ENCODE peak calls at places on chromosomes 11 and 22, in four cellular contexts. I is H9, R is H1, V is IMR-90. X is an unnamed sample.
A peak's percentile ranks its signal among the peaks of the same experiment; 100 is the strongest.

GRCh38 chr11:121839821-121840220 is 276.2 kb downstream of the BLID start:
- DNase-seq in V (peak; percentile 57), R (no peak), I (no peak), X (no peak)

GRCh38 chr11:134270250-134270714 is 5.9 kb upstream of the GLB1L3 start:
- DNase-seq in I (peak; percentile 40), R (no peak), V (no peak), X (peak; percentile 84)

GRCh38 chr11:34194576-34195335 is 89.3 kb downstream of the NAT10 start:
- DNase-seq in V (peak; percentile 50), R (no peak), I (peak; percentile 57), X (peak; percentile 63)

GRCh38 chr22:32539631-32540449 is 65.2 kb downstream of the FBXO7 start:
- DNase-seq in I (no peak), V (no peak), R (no peak), X (peak; percentile 82)

GRCh38 chr22:34855471-34855870 is 210.5 kb upstream of the ISX start:
- DNase-seq in V (no peak), R (no peak), I (no peak), X (no peak)

GRCh38 chr11:109490953-109491733 is 69.2 kb downstream of the C11orf87 start:
- DNase-seq in I (no peak), R (no peak), V (peak; percentile 5), X (peak; percentile 6)

GRCh38 chr22:43260818-43261217 is 73.9 kb upstream of the TTLL12 start:
- DNase-seq in I (no peak), R (no peak), V (peak; percentile 18), X (no peak)

GRCh38 chr11:65492637-65493366 is 6.0 kb upstream of the MALAT1 start:
- DNase-seq in I (no peak), V (peak; percentile 89), R (no peak), X (peak; percentile 65)

GRCh38 chr22:30824096-30824495 is 129.4 kb downstream of the OSBP2 start:
- DNase-seq in R (peak; percentile 38), V (no peak), I (no peak), X (no peak)

GRCh38 chr11:29009426-29009825 is 901.2 kb downstream of the METTL15 start:
- DNase-seq in I (no peak), R (no peak), V (no peak), X (no peak)

GRCh38 chr11:118436639-118437045 is 350 bp downstream of the KMT2A start:
- DNase-seq in R (peak; percentile 49), I (peak; percentile 37), V (peak; percentile 21), X (peak; percentile 34)

GRCh38 chr22:42862045-42862734 is 5.1 kb upstream of the ARFGAP3 start:
- DNase-seq in I (no peak), V (peak; percentile 86), R (no peak), X (no peak)

GRCh38 chr22:41184679-41185078 is 20.4 kb upstream of the L3MBTL2 start:
- DNase-seq in I (peak; percentile 84), R (no peak), V (no peak), X (peak; percentile 23)

GRCh38 chr22:19824197-19825015 is 30.3 kb downstream of the GNB1L start:
- DNase-seq in R (peak; percentile 47), I (no peak), V (no peak), X (no peak)

GRCh38 chr11:133905677-133906156 is 51.1 kb downstream of the IGSF9B start:
- DNase-seq in I (no peak), V (no peak), R (no peak), X (no peak)

GRCh38 chr11:45162916-45163879 is 16.8 kb downstream of the PRDM11 start:
- DNase-seq in I (no peak), V (no peak), R (no peak), X (no peak)
- H4K5ac ChIP-seq in I (no peak overlapping the region), V (no peak overlapping the region), R (no peak overlapping the region), X (no peak overlapping the region)

GRCh38 chr11:125802387-125802786 is 14.5 kb downstream of the PATE3 start:
- DNase-seq in I (no peak), V (no peak), R (no peak), X (no peak)
- H4K5ac ChIP-seq in I (no peak overlapping the region), V (no peak overlapping the region), R (no peak overlapping the region), X (no peak overlapping the region)

DNA sequence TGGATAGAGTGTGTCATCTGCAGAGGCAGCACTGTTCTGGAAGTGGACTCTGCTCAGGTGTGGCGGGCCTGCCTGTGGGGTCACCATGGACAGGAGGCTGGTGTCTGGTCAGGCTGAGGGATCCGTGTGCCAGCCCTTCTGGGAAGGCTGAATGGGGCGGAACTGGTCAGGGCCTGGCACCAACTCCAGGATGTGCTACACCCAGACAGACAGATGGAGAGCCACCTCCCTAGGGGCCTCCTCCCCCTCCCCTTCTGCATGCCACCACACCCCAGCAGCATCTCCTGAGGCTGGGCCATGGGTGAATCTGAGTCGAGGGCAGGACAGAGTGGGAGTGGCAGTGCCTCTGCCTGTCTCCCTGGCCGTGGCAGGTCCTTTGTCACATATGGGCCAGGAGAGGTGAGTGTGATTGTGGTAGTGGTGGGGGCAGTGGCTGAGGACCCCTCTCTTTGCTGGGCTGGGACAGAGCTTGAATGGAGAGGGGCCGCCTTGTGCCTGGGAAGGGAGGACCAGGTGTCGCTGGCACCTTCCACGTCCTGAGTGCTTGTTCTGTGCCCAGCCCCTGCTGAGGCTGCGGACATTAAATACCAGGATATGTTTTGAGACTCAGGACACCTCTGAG is 29.1 kb downstream of the ST3GAL4 start:
- DNase-seq in V (no peak), R (no peak), I (no peak), X (no peak)
- H4K5ac ChIP-seq in V (no peak overlapping the region), R (no peak overlapping the region), I (no peak overlapping the region), X (no peak overlapping the region)

DNA sequence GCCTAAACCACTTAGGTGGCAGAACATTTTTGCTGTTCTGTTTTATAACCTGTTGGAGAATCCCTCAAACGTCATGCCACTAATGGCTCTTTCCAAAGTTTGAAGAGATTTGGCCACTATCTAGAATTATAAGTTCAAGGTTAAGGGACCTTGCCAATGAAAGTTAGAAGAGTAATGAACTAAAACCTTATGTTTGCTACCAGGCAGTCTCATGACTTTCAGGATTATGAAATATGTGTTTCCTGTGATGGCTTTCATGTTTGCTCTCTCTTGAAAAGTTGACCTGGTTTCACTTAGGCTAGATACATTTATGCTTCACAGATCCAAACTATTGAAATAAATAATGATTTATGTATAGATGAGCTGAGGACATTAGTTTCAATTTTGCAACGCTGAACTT is 340.0 kb downstream of the LRRC4C start:
- DNase-seq in I (no peak), R (no peak), V (no peak), X (no peak)
- H4K5ac ChIP-seq in I (no peak overlapping the region), R (peak overlapping the region; percentile 24), V (no peak overlapping the region), X (no peak overlapping the region)

GRCh38 chr11:62689421-62690183 is at the start of gene LRRN4CL:
- DNase-seq in R (no peak), V (peak; percentile 86), I (no peak), X (no peak)
- H4K5ac ChIP-seq in R (no peak within 1 kb of the TSS), V (peak within 1 kb of the TSS; percentile 27), I (no peak within 1 kb of the TSS), X (no peak within 1 kb of the TSS)

GRCh38 chr11:72030428-72031045 is 31.8 kb downstream of the IL18BP start:
- DNase-seq in R (no peak), V (no peak), I (no peak), X (no peak)
- H4K5ac ChIP-seq in R (no peak overlapping the region), V (no peak overlapping the region), I (no peak overlapping the region), X (no peak overlapping the region)

GRCh38 chr22:46858181-46858771 is 95.8 kb downstream of the TBC1D22A start:
- DNase-seq in V (no peak), R (no peak), I (no peak), X (no peak)

GRCh38 chr22:46862418-46863324 is 100.2 kb downstream of the TBC1D22A start:
- DNase-seq in V (no peak), I (no peak), R (no peak), X (no peak)

GRCh38 chr22:46861968-46862367 is 99.5 kb downstream of the TBC1D22A start:
- DNase-seq in R (no peak), V (no peak), I (no peak), X (no peak)

GRCh38 chr22:46861468-46861867 is 99.0 kb downstream of the TBC1D22A start:
- DNase-seq in V (no peak), R (no peak), I (no peak), X (no peak)

DNA sequence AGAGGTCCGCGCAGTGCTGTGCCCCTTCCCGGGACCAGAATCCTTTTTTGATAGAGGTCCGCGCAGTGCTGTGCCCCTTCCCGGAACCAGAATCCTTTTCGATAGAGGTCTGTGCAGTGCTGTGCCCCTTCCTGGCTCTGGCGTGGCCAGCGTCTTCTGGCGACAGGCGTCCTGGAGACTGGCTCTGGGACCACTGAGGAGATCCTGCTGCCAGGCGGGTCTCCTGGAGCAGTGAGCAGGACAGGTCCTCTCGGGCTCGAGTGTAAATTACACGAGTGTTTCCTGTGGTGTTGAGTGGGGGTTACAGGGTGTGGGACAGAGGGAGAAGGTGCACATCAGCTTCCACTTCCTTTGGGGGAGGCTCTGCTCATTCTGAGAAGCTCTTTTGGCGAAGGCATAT is 98.1 kb downstream of the TBC1D22A start:
- DNase-seq in I (no peak), V (no peak), R (no peak), X (no peak)
- H4K5ac ChIP-seq in I (no peak overlapping the region), V (no peak overlapping the region), R (no peak overlapping the region), X (no peak overlapping the region)

GRCh38 chr11:114308689-114309089 is 12.5 kb downstream of the NNMT start:
- DNase-seq in R (no peak), V (no peak), I (no peak), X (no peak)

GRCh38 chr11:114311946-114312345 is 15.7 kb downstream of the NNMT start:
- DNase-seq in I (no peak), V (no peak), R (no peak), X (no peak)

GRCh38 chr11:114307524-114308203 is 11.5 kb downstream of the NNMT start:
- DNase-seq in I (no peak), R (no peak), V (peak; percentile 59), X (no peak)

GRCh38 chr11:114310095-114310494 is 13.9 kb downstream of the NNMT start:
- DNase-seq in V (no peak), I (no peak), R (no peak), X (no peak)

GRCh38 chr11:114309517-114309916 is 13.3 kb downstream of the NNMT start:
- DNase-seq in V (no peak), R (no peak), I (no peak), X (no peak)
- H4K5ac ChIP-seq in V (no peak overlapping the region), R (no peak overlapping the region), I (no peak overlapping the region), X (no peak overlapping the region)